ENCODE peak calls at places on chromosomes 5 and 9, in four cellular contexts. E is HFFc6, N is tibial nerve, T is B cell. M is an unnamed sample.

GRCh38 chr5:96045888-96046287 is 84.2 kb upstream of the ELL2 start:
- DNase-seq in E (no peak), N (no peak), T (no peak), M (no peak)

GRCh38 chr5:52800394-52801213 is 12.9 kb downstream of the ITGA1 start:
- DNase-seq in E (peak), N (peak), T (no peak), M (no peak)

GRCh38 chr5:92372766-92373165 is 989.6 kb upstream of the ARRDC3 start:
- DNase-seq in E (no peak), N (no peak), T (no peak), M (no peak)

GRCh38 chr9:124239249-124240073 is 18.3 kb upstream of the NEK6 start:
- DNase-seq in E (no peak), N (no peak), T (peak), M (no peak)

GRCh38 chr5:17024686-17025180 is 88.6 kb upstream of the MYO10 start:
- DNase-seq in E (peak), N (no peak), T (no peak), M (no peak)

GRCh38 chr9:30982301-30982700 is 1402.1 kb upstream of the ACO1 start:
- DNase-seq in E (no peak), N (no peak), T (no peak), M (no peak)

GRCh38 chr5:138468966-138469539 is 3.8 kb downstream of the EGR1 start:
- DNase-seq in E (no peak), N (no peak), T (no peak), M (no peak)

GRCh38 chr9:126874546-126875314 is 14.3 kb downstream of the ZBTB34 start:
- DNase-seq in E (no peak), N (no peak), T (no peak), M (no peak)

GRCh38 chr5:142486020-142486419 is 161.2 kb upstream of the SPRY4 start:
- DNase-seq in E (no peak), N (no peak), T (no peak), M (no peak)

GRCh38 chr9:21559402-21560280 is 77.5 kb upstream of the IFNE start:
- DNase-seq in E (peak), N (no peak), T (peak), M (no peak)

GRCh38 chr5:154194348-154195329 is 4.1 kb downstream of the GALNT10 start:
- DNase-seq in E (peak), N (no peak), T (no peak), M (no peak)

GRCh38 chr5:100595152-100595811 is 60.1 kb downstream of the FAM174A start:
- DNase-seq in E (peak), N (no peak), T (no peak), M (no peak)

GRCh38 chr5:19240150-19240549 is 747.9 kb downstream of the CDH18 start:
- DNase-seq in E (no peak), N (no peak), T (no peak), M (no peak)

GRCh38 chr5:43215073-43215631 is 23.1 kb downstream of the NIM1K start:
- DNase-seq in E (peak), N (no peak), T (no peak), M (no peak)

GRCh38 chr5:171157775-171158174 is 151.3 kb upstream of the TLX3 start:
- DNase-seq in E (no peak), N (no peak), T (no peak), M (no peak)

GRCh38 chr9:106286249-106286648 is 576.7 kb upstream of the ZNF462 start:
- DNase-seq in E (no peak), N (no peak), T (no peak), M (peak)

GRCh38 chr5:91283326-91283725 is 99.8 kb downstream of the ARRDC3 start:
- DNase-seq in E (no peak), N (no peak), T (no peak), M (no peak)

GRCh38 chr5:65624025-65624569 is at the start of gene TRIM23:
- DNase-seq in E (peak), N (peak), T (peak), M (peak)
- TF ChIP-seq CTCF in E (peak), N (no peak), T (peak), M (no peak)

DNA sequence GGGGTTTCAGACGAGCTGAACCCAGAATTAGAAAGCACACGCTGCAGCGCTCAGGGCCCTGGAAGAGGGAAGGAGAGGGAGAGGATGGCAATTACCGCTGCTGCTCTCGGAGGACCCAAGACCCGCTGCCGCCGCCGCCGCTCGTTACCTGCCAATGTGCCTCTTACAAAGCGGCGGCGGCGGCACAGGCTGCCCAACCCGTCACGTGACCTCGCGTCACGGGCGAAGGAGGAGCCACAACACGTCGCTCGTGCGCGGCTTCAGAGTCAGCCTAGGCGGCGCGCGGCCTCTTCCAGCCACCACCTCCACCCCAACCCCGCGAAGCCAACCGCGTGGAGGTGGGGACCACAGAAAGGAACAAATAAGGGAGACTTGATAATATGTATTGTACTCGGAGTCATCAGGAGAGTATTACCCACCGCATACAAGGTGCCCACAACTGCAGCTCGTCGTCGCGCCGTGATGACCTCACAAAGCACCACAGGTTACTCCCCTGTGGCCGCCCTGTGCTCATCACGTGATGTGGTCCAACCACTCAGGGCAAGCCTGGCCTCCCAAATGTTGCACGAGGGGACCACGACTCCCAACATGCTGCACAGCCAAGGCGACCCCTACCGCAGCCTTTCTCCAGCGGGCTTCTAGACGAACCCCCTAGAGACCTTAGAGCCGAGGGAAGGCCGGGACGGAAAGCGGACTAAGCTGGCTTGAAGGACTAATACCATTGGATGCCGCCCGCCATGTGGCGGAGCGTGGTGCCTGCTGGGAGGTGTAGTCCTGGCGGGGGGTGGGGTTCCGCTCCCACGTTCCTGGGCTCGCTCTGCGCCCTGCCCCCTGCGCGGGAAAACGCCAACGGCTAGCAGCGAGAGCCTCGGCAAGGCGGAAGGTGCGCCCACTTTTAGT is at the start of gene UBAP2:
- DNase-seq in E (peak), N (peak), T (peak), M (peak)
- TF ChIP-seq CTCF in E (peak), N (no peak), T (no peak), M (peak)

DNA sequence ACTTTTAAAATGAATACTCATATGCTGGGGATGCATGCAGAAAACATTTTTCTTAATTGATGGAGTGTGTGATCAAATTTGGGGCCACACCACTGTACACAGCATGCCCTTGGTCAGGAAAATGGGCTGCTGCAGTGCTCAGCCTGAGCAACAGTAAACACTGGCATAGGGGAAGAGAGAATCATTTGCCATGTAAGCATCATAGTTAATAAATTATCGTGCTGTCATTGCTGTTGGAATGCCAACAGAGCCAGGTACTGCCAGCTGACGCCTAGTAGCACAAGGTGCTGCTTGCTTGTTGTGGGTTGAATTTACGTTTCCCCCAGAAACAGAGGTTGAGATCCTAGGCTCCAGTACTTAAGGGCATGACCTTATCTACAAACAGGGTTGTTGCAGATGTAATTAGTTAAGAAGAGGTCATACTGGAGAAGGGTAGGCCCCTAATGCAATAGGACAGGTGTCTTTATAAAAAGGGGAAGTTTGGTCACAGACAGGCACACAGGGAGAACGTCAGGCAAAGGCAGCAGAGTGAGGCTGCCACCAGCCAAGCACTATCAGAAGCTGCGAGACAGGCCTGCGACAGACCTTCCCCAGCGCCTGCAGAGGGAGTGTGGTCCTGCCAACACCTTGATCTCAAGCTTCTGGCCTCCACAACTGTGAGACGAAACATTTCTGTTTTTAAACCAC is 25.3 kb downstream of the DAP start:
- DNase-seq in E (no peak), N (no peak), T (peak), M (no peak)
- TF ChIP-seq CTCF in E (no peak), N (no peak), T (peak), M (no peak)

GRCh38 chr5:126867237-126867636 is 90.3 kb downstream of the LMNB1 start:
- DNase-seq in E (no peak), N (no peak), T (no peak), M (no peak)

GRCh38 chr5:126866837-126867236 is 89.9 kb downstream of the LMNB1 start:
- DNase-seq in E (no peak), N (no peak), T (no peak), M (no peak)

GRCh38 chr5:126863402-126863801 is 86.5 kb downstream of the LMNB1 start:
- DNase-seq in E (no peak), N (no peak), T (no peak), M (no peak)

GRCh38 chr5:126865299-126865698 is 88.4 kb downstream of the LMNB1 start:
- DNase-seq in E (peak), N (no peak), T (no peak), M (no peak)

GRCh38 chr5:126864042-126864688 is 87.2 kb downstream of the LMNB1 start:
- DNase-seq in E (no peak), N (no peak), T (no peak), M (no peak)
- TF ChIP-seq CTCF in E (no peak), N (no peak), T (no peak), M (no peak)

GRCh38 chr5:86986837-86987236 is 280.8 kb upstream of the RASA1 start:
- DNase-seq in E (no peak), N (no peak), T (no peak), M (no peak)
- TF ChIP-seq CTCF in E (peak), N (no peak), T (peak), M (no peak)

DNA sequence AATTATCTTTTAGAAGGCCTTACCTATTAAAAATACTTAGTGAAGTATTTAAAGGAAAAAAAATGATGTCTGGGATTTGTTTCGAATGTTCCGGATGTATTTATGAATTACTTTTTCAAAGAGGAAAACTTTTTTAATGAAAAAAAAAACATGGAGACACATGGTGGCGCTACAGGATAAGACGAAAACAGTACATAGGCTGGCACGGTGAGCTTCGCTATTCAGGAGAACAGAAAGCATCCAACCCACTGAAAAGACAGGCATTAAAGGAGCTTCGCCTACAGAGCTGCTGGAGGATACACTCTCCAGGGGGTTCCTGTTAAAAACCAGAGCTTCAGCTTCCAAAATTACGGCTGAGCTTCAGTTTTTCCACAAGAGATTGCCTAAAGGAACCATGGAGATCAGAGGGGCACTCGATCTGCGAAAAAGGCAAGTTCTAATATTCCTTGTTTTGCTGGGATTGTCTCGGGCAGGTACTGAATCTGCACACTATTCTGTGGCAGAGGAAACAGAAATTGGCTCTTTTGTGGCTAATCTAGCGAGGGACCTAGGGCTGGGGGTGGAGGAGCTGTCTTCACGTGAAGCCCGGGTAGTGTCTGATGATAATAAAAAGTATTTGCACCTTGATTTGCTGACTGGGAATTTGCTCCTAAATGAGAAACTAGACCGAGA is at the start of gene PCDHB14:
- DNase-seq in E (peak), N (no peak), T (no peak), M (no peak)
- TF ChIP-seq CTCF in E (peak), N (no peak), T (peak), M (peak)

DNA sequence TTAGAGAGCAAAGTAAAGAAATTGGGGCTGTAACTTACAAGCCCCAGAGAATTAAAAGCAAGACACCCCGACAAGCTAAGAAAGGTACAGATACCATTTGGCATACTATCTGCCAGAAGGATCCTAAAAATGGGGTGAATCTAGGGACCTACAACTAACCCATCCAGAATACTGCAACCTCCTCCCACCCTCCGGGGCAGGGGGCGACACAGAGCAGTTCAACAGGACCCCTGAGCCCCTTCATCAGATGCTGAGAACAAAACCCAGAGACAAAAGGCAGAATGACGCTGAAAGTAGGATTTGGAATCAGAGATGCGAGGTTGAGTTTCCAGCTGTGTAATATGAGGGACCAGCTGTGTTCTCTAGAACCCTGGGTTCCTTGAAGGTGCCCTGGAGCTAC is 71.2 kb downstream of the EPB41L4B start:
- DNase-seq in E (no peak), N (no peak), T (no peak), M (no peak)
- TF ChIP-seq CTCF in E (peak), N (no peak), T (no peak), M (no peak)

DNA sequence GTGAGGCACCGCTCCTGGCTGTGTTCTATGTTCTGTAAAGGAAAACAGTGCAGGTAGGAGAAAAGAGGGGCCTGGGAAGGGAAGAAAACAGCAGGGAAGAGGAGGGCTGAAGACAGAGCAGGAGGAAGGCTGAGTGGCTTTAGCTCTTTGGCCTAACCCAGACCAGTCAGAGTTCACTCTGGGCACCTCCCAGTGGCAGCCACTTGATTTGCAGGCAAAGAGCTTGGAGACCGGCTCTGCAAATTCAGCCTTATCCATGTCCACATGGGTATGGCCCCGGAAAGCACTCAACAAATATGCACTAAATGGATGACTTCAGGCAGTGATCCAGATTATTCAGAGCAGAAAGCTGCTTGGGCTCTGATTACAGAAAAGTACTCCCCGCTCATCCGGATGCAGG is 4.4 kb upstream of the RNU6ATAC start:
- DNase-seq in E (no peak), N (no peak), T (no peak), M (no peak)
- TF ChIP-seq CTCF in E (peak), N (no peak), T (peak), M (no peak)

GRCh38 chr5:161851691-161852299 is 3.9 kb downstream of the GABRA1 start:
- DNase-seq in E (no peak), N (no peak), T (no peak), M (no peak)
- TF ChIP-seq CTCF in E (no peak), N (peak), T (no peak), M (peak)

GRCh38 chr9:34928921-34929320 is 29.2 kb upstream of the PHF24 start:
- DNase-seq in E (no peak), N (no peak), T (no peak), M (no peak)

GRCh38 chr9:34927061-34927460 is 31.0 kb upstream of the PHF24 start:
- DNase-seq in E (no peak), N (no peak), T (no peak), M (no peak)

DNA sequence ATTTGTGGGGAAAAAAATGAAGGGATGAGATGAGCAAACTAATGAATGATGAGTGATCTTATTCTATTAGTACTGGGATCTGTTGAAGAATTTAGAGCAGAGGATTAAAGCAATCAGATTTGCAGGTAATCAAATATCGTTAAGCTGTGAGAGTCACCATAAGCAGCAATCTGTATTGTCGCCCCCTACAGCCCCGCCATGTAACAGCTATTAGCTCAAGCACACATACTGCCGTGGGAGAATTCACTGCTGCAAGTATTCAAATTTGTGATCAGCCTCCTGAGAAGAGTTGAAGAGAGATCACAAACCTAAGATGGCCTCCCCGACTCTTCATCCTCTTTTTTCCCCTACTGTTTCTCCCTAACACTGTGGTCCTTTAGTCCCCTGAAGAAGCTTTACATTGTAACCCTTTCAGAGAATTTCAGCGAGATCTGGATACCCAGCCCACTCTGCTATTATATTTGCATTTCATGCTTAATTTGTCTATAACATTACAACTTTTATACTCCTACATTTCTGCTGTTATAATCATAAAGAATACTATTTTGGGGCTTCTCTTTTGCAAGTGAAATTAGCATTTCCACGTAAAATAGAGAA is 28.5 kb upstream of the PHF24 start:
- DNase-seq in E (no peak), N (no peak), T (no peak), M (peak)
- TF ChIP-seq CTCF in E (peak), N (peak), T (peak), M (peak)

M was measured in D721Med.